ENCODE peak calls at places on chromosomes 13 and 19, in eight cellular contexts. One of them, this sample, is unnamed.
A peak's percentile ranks its signal among the peaks of the same experiment; 100 is the strongest.

GRCh38 chr13:50152224-50152623 is 137.0 kb downstream of the KCNRG start:
- DNase-seq in neural progenitor cell: no peak
- DNase-seq in endothelial cell of umbilical vein: no peak
- DNase-seq in fibroblast of lung: peak; percentile 29
- DNase-seq in WERI-Rb-1: no peak
- DNase-seq in pancreas: no peak
- DNase-seq in aorta: no peak
- DNase-seq in heart left ventricle: no peak
- DNase-seq in this sample: no peak

GRCh38 chr19:11151181-11151580 is 4.4 kb downstream of the SPC24 start:
- DNase-seq in endothelial cell of umbilical vein: no peak
- DNase-seq in aorta: no peak
- DNase-seq in heart left ventricle: peak; percentile 62
- DNase-seq in WERI-Rb-1: no peak
- DNase-seq in fibroblast of lung: no peak
- DNase-seq in pancreas: no peak
- DNase-seq in neural progenitor cell: no peak
- DNase-seq in this sample: no peak

GRCh38 chr13:27379126-27379525 is 45.3 kb upstream of the GTF3A start:
- DNase-seq in pancreas: no peak
- DNase-seq in heart left ventricle: no peak
- DNase-seq in fibroblast of lung: no peak
- DNase-seq in endothelial cell of umbilical vein: no peak
- DNase-seq in aorta: no peak
- DNase-seq in WERI-Rb-1: no peak
- DNase-seq in neural progenitor cell: no peak
- DNase-seq in this sample: no peak

GRCh38 chr19:4102339-4103072 is 21.4 kb downstream of the MAP2K2 start:
- DNase-seq in WERI-Rb-1: no peak
- DNase-seq in aorta: no peak
- DNase-seq in pancreas: no peak
- DNase-seq in fibroblast of lung: no peak
- DNase-seq in endothelial cell of umbilical vein: no peak
- DNase-seq in heart left ventricle: no peak
- DNase-seq in neural progenitor cell: no peak
- DNase-seq in this sample: no peak

GRCh38 chr13:112705286-112705685 is 15.4 kb downstream of the ATP11A start:
- DNase-seq in heart left ventricle: peak; percentile 13
- DNase-seq in neural progenitor cell: no peak
- DNase-seq in fibroblast of lung: no peak
- DNase-seq in endothelial cell of umbilical vein: no peak
- DNase-seq in WERI-Rb-1: no peak
- DNase-seq in pancreas: no peak
- DNase-seq in aorta: peak; percentile 23
- DNase-seq in this sample: no peak

GRCh38 chr19:31285744-31286143 is 63.5 kb downstream of the TSHZ3 start:
- DNase-seq in WERI-Rb-1: no peak
- DNase-seq in neural progenitor cell: peak; percentile 13
- DNase-seq in fibroblast of lung: peak; percentile 50
- DNase-seq in pancreas: no peak
- DNase-seq in endothelial cell of umbilical vein: no peak
- DNase-seq in heart left ventricle: peak; percentile 25
- DNase-seq in aorta: no peak
- DNase-seq in this sample: peak; percentile 38

GRCh38 chr19:2631213-2631821 is 71.2 kb downstream of the GNG7 start:
- DNase-seq in aorta: no peak
- DNase-seq in pancreas: no peak
- DNase-seq in WERI-Rb-1: no peak
- DNase-seq in heart left ventricle: no peak
- DNase-seq in neural progenitor cell: no peak
- DNase-seq in fibroblast of lung: peak; percentile 15
- DNase-seq in endothelial cell of umbilical vein: peak; percentile 13
- DNase-seq in this sample: no peak

GRCh38 chr19:447816-448546 is 12.9 kb downstream of the SHC2 start:
- DNase-seq in pancreas: no peak
- DNase-seq in fibroblast of lung: no peak
- DNase-seq in endothelial cell of umbilical vein: no peak
- DNase-seq in heart left ventricle: no peak
- DNase-seq in aorta: peak; percentile 71
- DNase-seq in neural progenitor cell: no peak
- DNase-seq in WERI-Rb-1: no peak
- DNase-seq in this sample: no peak

GRCh38 chr13:24982333-24982999 is 113.5 kb upstream of the PABPC3 start:
- DNase-seq in WERI-Rb-1: no peak
- DNase-seq in neural progenitor cell: no peak
- DNase-seq in fibroblast of lung: no peak
- DNase-seq in endothelial cell of umbilical vein: no peak
- DNase-seq in aorta: no peak
- DNase-seq in heart left ventricle: no peak
- DNase-seq in pancreas: no peak
- DNase-seq in this sample: no peak

GRCh38 chr19:8361921-8362793 is 1.8 kb upstream of the ANGPTL4 start:
- DNase-seq in neural progenitor cell: no peak
- DNase-seq in aorta: peak; percentile 98
- DNase-seq in endothelial cell of umbilical vein: peak; percentile 99
- DNase-seq in fibroblast of lung: peak; percentile 96
- DNase-seq in heart left ventricle: peak; percentile 93
- DNase-seq in WERI-Rb-1: peak; percentile 42
- DNase-seq in pancreas: peak; percentile 97
- DNase-seq in this sample: peak; percentile 95

GRCh38 chr19:7152568-7152967 is 83.1 kb downstream of the ZNF557 start:
- DNase-seq in neural progenitor cell: peak; percentile 24
- DNase-seq in aorta: peak; percentile 51
- DNase-seq in pancreas: no peak
- DNase-seq in WERI-Rb-1: no peak
- DNase-seq in fibroblast of lung: peak; percentile 9
- DNase-seq in heart left ventricle: no peak
- DNase-seq in endothelial cell of umbilical vein: no peak
- DNase-seq in this sample: no peak

GRCh38 chr19:44658069-44658727 is 13.1 kb upstream of the CEACAM19 start:
- DNase-seq in pancreas: no peak
- DNase-seq in fibroblast of lung: no peak
- DNase-seq in endothelial cell of umbilical vein: peak; percentile 19
- DNase-seq in WERI-Rb-1: no peak
- DNase-seq in heart left ventricle: no peak
- DNase-seq in aorta: no peak
- DNase-seq in neural progenitor cell: no peak
- DNase-seq in this sample: no peak

GRCh38 chr13:97030705-97031452 is 36.6 kb upstream of the OXGR1 start:
- DNase-seq in pancreas: no peak
- DNase-seq in WERI-Rb-1: peak; percentile 40
- DNase-seq in aorta: no peak
- DNase-seq in endothelial cell of umbilical vein: peak; percentile 76
- DNase-seq in neural progenitor cell: peak; percentile 28
- DNase-seq in fibroblast of lung: peak; percentile 66
- DNase-seq in heart left ventricle: no peak
- DNase-seq in this sample: no peak

GRCh38 chr13:47215741-47216140 is 318.9 kb upstream of the HTR2A start:
- DNase-seq in aorta: no peak
- DNase-seq in WERI-Rb-1: no peak
- DNase-seq in fibroblast of lung: peak; percentile 96
- DNase-seq in pancreas: no peak
- DNase-seq in neural progenitor cell: no peak
- DNase-seq in heart left ventricle: no peak
- DNase-seq in endothelial cell of umbilical vein: no peak
- DNase-seq in this sample: no peak

GRCh38 chr13:34748561-34748960 is 193.5 kb upstream of the NBEA start:
- DNase-seq in heart left ventricle: no peak
- DNase-seq in WERI-Rb-1: no peak
- DNase-seq in aorta: no peak
- DNase-seq in pancreas: no peak
- DNase-seq in fibroblast of lung: peak; percentile 76
- DNase-seq in endothelial cell of umbilical vein: no peak
- DNase-seq in neural progenitor cell: no peak
- DNase-seq in this sample: no peak

GRCh38 chr13:52158629-52159158 is 703 bp downstream of the NEK3 start:
- DNase-seq in endothelial cell of umbilical vein: peak; percentile 2
- DNase-seq in fibroblast of lung: peak; percentile 50
- DNase-seq in neural progenitor cell: no peak
- DNase-seq in heart left ventricle: peak; percentile 49
- DNase-seq in WERI-Rb-1: peak; percentile 7
- DNase-seq in pancreas: peak; percentile 24
- DNase-seq in aorta: no peak
- DNase-seq in this sample: no peak

GRCh38 chr19:33403973-33404304 is 30.4 kb downstream of the CEBPG start:
- DNase-seq in pancreas: no peak
- DNase-seq in endothelial cell of umbilical vein: no peak
- DNase-seq in heart left ventricle: no peak
- DNase-seq in aorta: no peak
- DNase-seq in WERI-Rb-1: no peak
- DNase-seq in neural progenitor cell: no peak
- DNase-seq in fibroblast of lung: peak; percentile 6
- DNase-seq in this sample: no peak

GRCh38 chr19:38505958-38506357 is 72.5 kb downstream of the RYR1 start:
- DNase-seq in WERI-Rb-1: no peak
- DNase-seq in heart left ventricle: no peak
- DNase-seq in endothelial cell of umbilical vein: no peak
- DNase-seq in aorta: no peak
- DNase-seq in neural progenitor cell: no peak
- DNase-seq in pancreas: no peak
- DNase-seq in fibroblast of lung: no peak
- DNase-seq in this sample: no peak

GRCh38 chr19:11551603-11552235 is 7.3 kb downstream of the ELOF1 start:
- DNase-seq in heart left ventricle: no peak
- DNase-seq in aorta: peak; percentile 86
- DNase-seq in pancreas: no peak
- DNase-seq in WERI-Rb-1: peak; percentile 38
- DNase-seq in fibroblast of lung: no peak
- DNase-seq in neural progenitor cell: peak; percentile 47
- DNase-seq in endothelial cell of umbilical vein: no peak
- DNase-seq in this sample: no peak

GRCh38 chr13:45119469-45119989 is 781 bp upstream of the GTF2F2 start:
- DNase-seq in heart left ventricle: no peak
- DNase-seq in endothelial cell of umbilical vein: no peak
- DNase-seq in pancreas: no peak
- DNase-seq in aorta: no peak
- DNase-seq in neural progenitor cell: peak; percentile 18
- DNase-seq in WERI-Rb-1: no peak
- DNase-seq in fibroblast of lung: peak; percentile 79
- DNase-seq in this sample: no peak

GRCh38 chr19:3095375-3096191 is 1.4 kb downstream of the GNA11 start:
- DNase-seq in WERI-Rb-1: no peak
- DNase-seq in pancreas: no peak
- DNase-seq in aorta: peak; percentile 77
- DNase-seq in neural progenitor cell: peak; percentile 88
- DNase-seq in heart left ventricle: no peak
- DNase-seq in fibroblast of lung: no peak
- DNase-seq in endothelial cell of umbilical vein: no peak
- DNase-seq in this sample: peak; percentile 70

DNA sequence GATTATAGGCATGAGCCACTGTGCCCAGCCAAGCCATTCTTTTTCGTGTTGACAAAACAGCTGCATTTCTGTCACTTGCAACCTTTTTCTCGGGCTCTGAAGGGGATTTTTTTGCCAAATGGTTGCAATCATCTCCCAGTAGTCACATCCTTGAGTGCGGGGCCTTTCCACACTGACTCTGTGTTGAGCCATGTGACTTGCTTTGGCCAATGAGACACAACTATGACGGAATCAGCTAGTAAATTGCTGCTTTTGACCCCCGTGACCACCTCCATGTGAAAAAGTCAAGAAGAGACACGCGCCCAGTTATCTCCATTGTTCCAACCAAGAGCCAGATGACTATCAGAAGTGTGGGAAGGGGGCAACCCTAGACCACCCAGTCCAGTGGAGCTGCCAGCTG is 18.3 kb downstream of the NPHS1 start:
- DNase-seq in aorta: no peak
- DNase-seq in fibroblast of lung: no peak
- DNase-seq in WERI-Rb-1: no peak
- DNase-seq in endothelial cell of umbilical vein: no peak
- DNase-seq in neural progenitor cell: no peak
- DNase-seq in heart left ventricle: no peak
- DNase-seq in pancreas: no peak
- DNase-seq in this sample: no peak
- H3K27me3 ChIP-seq in aorta: no peaks in the 10 kb centered on the region
- H3K27me3 ChIP-seq in fibroblast of lung: no peaks in the 10 kb centered on the region
- H3K27me3 ChIP-seq in WERI-Rb-1: no peaks in the 10 kb centered on the region
- H3K27me3 ChIP-seq in endothelial cell of umbilical vein: no peaks in the 10 kb centered on the region
- H3K27me3 ChIP-seq in neural progenitor cell: peaks cover 77% of the 10 kb centered on the region
- H3K27me3 ChIP-seq in heart left ventricle: no peaks in the 10 kb centered on the region
- H3K27me3 ChIP-seq in pancreas: no peaks in the 10 kb centered on the region
- H3K27me3 ChIP-seq in this sample: peaks cover 8% of the 10 kb centered on the region

GRCh38 chr19:53156888-53157287 is 2.0 kb downstream of the ZNF347 start:
- DNase-seq in aorta: no peak
- DNase-seq in heart left ventricle: no peak
- DNase-seq in pancreas: no peak
- DNase-seq in endothelial cell of umbilical vein: no peak
- DNase-seq in fibroblast of lung: no peak
- DNase-seq in neural progenitor cell: no peak
- DNase-seq in WERI-Rb-1: no peak
- DNase-seq in this sample: no peak
- H3K27ac ChIP-seq in aorta: no peak overlapping the region
- H3K27ac ChIP-seq in heart left ventricle: peak overlapping the region; percentile 60
- H3K27ac ChIP-seq in pancreas: no peak overlapping the region
- H3K27ac ChIP-seq in endothelial cell of umbilical vein: no peak overlapping the region
- H3K27ac ChIP-seq in fibroblast of lung: no peak overlapping the region
- H3K27ac ChIP-seq in neural progenitor cell: no peak overlapping the region
- H3K27ac ChIP-seq in WERI-Rb-1: no peak overlapping the region
- H3K27ac ChIP-seq in this sample: peak overlapping the region; percentile 71

DNA sequence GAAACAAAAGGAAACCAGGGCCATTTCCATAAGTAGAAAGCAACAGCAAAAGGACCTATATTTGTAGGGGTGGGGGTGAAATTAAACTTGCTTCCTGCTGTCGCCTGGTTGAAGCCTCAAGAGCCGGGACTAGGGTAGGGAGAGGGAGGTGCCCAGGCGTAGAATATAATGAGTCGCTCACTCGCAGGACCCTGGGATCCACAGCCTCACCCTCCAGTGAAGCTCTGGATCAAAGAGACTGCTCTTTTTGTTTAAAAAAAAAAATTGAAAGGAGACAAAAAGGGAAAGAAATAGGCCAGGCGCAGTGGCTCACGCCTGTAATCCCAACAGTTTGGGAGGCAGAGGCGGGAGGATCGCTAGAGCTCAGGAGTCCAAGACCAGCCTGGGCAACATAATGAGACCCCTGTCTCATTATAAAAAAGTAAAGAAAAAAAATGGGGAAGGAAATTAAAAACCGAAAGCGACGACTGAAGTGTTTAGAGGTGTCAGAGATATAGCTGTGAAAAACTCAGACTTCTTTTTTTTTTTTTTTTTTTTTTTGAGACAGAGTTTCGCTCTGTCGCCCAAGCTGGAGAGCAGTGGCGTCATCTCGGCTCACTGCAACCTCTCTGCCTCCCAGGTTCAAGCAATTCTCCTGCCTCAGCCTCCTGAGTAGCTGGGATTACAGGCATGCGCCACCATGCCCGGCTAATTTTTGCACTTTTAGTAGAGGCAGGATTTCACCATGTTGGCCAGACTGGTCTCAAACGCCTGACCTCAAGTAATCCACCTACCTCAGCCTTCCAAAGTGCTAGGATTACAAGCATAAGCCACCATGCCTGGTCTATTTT is 10.9 kb upstream of the ADGRE5 start:
- DNase-seq in aorta: no peak
- DNase-seq in heart left ventricle: no peak
- DNase-seq in WERI-Rb-1: no peak
- DNase-seq in pancreas: no peak
- DNase-seq in endothelial cell of umbilical vein: no peak
- DNase-seq in neural progenitor cell: no peak
- DNase-seq in fibroblast of lung: no peak
- DNase-seq in this sample: no peak
- H3K27me3 ChIP-seq in aorta: no peaks in the 10 kb centered on the region
- H3K27me3 ChIP-seq in heart left ventricle: no peaks in the 10 kb centered on the region
- H3K27me3 ChIP-seq in WERI-Rb-1: no peaks in the 10 kb centered on the region
- H3K27me3 ChIP-seq in pancreas: no peaks in the 10 kb centered on the region
- H3K27me3 ChIP-seq in endothelial cell of umbilical vein: no peaks in the 10 kb centered on the region
- H3K27me3 ChIP-seq in neural progenitor cell: no peaks in the 10 kb centered on the region
- H3K27me3 ChIP-seq in fibroblast of lung: no peaks in the 10 kb centered on the region
- H3K27me3 ChIP-seq in this sample: no peaks in the 10 kb centered on the region

GRCh38 chr19:42301646-42302204 is at the start of gene PRR19:
- DNase-seq in aorta: no peak
- DNase-seq in fibroblast of lung: no peak
- DNase-seq in pancreas: no peak
- DNase-seq in heart left ventricle: no peak
- DNase-seq in neural progenitor cell: peak; percentile 58
- DNase-seq in endothelial cell of umbilical vein: no peak
- DNase-seq in WERI-Rb-1: no peak
- DNase-seq in this sample: no peak
- H3K27ac ChIP-seq in aorta: no peak within 1 kb of the TSS
- H3K27ac ChIP-seq in fibroblast of lung: peak within 1 kb of the TSS; percentile 15
- H3K27ac ChIP-seq in pancreas: peak within 1 kb of the TSS; percentile 56
- H3K27ac ChIP-seq in heart left ventricle: no peak within 1 kb of the TSS
- H3K27ac ChIP-seq in neural progenitor cell: peak within 1 kb of the TSS; percentile 18
- H3K27ac ChIP-seq in endothelial cell of umbilical vein: no peak within 1 kb of the TSS
- H3K27ac ChIP-seq in WERI-Rb-1: peak within 1 kb of the TSS; percentile 92
- H3K27ac ChIP-seq in this sample: peak within 1 kb of the TSS; percentile 9